ENCODE peak calls at places on chromosomes 2 and 18, in six cellular contexts. H, U, E, A, L and W are unnamed samples.

GRCh38 chr2:15582645-15583340 is 8.9 kb upstream of the DDX1 start:
- DNase-seq in H (no peak), U (no peak), E (no peak), A (no peak), L (no peak), W (no peak)

GRCh38 chr2:162073776-162074578 is at the start of gene DPP4:
- DNase-seq in H (peak; percentile 71), U (no peak), E (peak; percentile 86), A (peak; percentile 33), L (peak; percentile 72), W (no peak)

GRCh38 chr18:49495480-49495879 is 8.4 kb upstream of the C18orf32 start:
- DNase-seq in H (no peak), U (no peak), E (no peak), A (no peak), L (no peak), W (no peak)

GRCh38 chr2:38245114-38245641 is 131.9 kb downstream of the ATL2 start:
- DNase-seq in H (peak; percentile 31), U (peak; percentile 65), E (no peak), A (peak; percentile 52), L (peak; percentile 16), W (peak; percentile 32)

GRCh38 chr2:233674995-233675394 is 3.3 kb downstream of the UGT1A9 start:
- DNase-seq in H (no peak), U (no peak), E (no peak), A (no peak), L (no peak), W (no peak)

GRCh38 chr2:86069091-86069685 is 36.5 kb downstream of the POLR1A start:
- DNase-seq in H (no peak), U (no peak), E (no peak), A (no peak), L (no peak), W (no peak)

GRCh38 chr2:31366733-31367132 is 47.8 kb downstream of the XDH start:
- DNase-seq in H (no peak), U (no peak), E (no peak), A (no peak), L (no peak), W (no peak)

GRCh38 chr2:28662468-28663095 is 89.0 kb upstream of the PPP1CB start:
- DNase-seq in H (peak; percentile 52), U (no peak), E (no peak), A (peak; percentile 83), L (peak; percentile 80), W (peak; percentile 96)

GRCh38 chr2:86671304-86671981 is 47.8 kb upstream of the RNF103 start:
- DNase-seq in H (no peak), U (peak; percentile 97), E (no peak), A (peak; percentile 31), L (no peak), W (no peak)

GRCh38 chr2:146037334-146037870 is 1517.5 kb upstream of the ZEB2 start:
- DNase-seq in H (no peak), U (no peak), E (no peak), A (no peak), L (no peak), W (no peak)

GRCh38 chr2:232325324-232326273 is 53.0 kb upstream of the ALPP start:
- DNase-seq in H (peak; percentile 67), U (peak; percentile 11), E (no peak), A (peak; percentile 54), L (no peak), W (no peak)

GRCh38 chr2:28893488-28893887 is 979 bp upstream of the WDR43 start:
- DNase-seq in H (no peak), U (no peak), E (no peak), A (no peak), L (no peak), W (no peak)

GRCh38 chr2:148013879-148014278 is 6.7 kb downstream of the ORC4 start:
- DNase-seq in H (no peak), U (no peak), E (no peak), A (no peak), L (no peak), W (no peak)

GRCh38 chr18:32735781-32736180 is 37.0 kb downstream of the KLHL14 start:
- DNase-seq in H (peak; percentile 29), U (no peak), E (no peak), A (no peak), L (peak; percentile 63), W (peak; percentile 68)

GRCh38 chr18:77086034-77086433 is 46.5 kb downstream of the MBP start:
- DNase-seq in H (no peak), U (no peak), E (no peak), A (no peak), L (no peak), W (no peak)

GRCh38 chr2:54540194-54540593 is 84.1 kb downstream of the SPTBN1 start:
- DNase-seq in H (no peak), U (no peak), E (no peak), A (no peak), L (no peak), W (no peak)

GRCh38 chr2:135657806-135658582 is 83.7 kb upstream of the UBXN4 start:
- DNase-seq in H (no peak), U (no peak), E (no peak), A (no peak), L (no peak), W (no peak)

GRCh38 chr2:15769676-15770075 is 170.7 kb upstream of the MYCN start:
- DNase-seq in H (no peak), U (no peak), E (no peak), A (no peak), L (no peak), W (no peak)

GRCh38 chr2:200624660-200625059 is 38.8 kb downstream of the AOX1 start:
- DNase-seq in H (no peak), U (no peak), E (no peak), A (no peak), L (no peak), W (no peak)

GRCh38 chr2:70192516-70192915 is 1.7 kb upstream of the C2orf42 start:
- DNase-seq in H (no peak), U (no peak), E (no peak), A (no peak), L (no peak), W (no peak)

GRCh38 chr2:16412321-16413030 is 253.2 kb downstream of the CYRIA start:
- DNase-seq in H (no peak), U (no peak), E (no peak), A (no peak), L (no peak), W (no peak)

GRCh38 chr18:76430636-76431035 is 64.4 kb downstream of the ZNF516 start:
- DNase-seq in H (no peak), U (no peak), E (no peak), A (no peak), L (no peak), W (no peak)

GRCh38 chr2:216687646-216688045 is 7.7 kb downstream of the IGFBP5 start:
- DNase-seq in H (peak; percentile 35), U (no peak), E (no peak), A (no peak), L (no peak), W (no peak)

GRCh38 chr2:26875083-26875634 is 27.2 kb downstream of the DPYSL5 start:
- DNase-seq in H (no peak), U (no peak), E (no peak), A (no peak), L (no peak), W (no peak)

GRCh38 chr2:205188516-205189138 is 493.7 kb upstream of the NRP2 start:
- DNase-seq in H (no peak), U (peak; percentile 11), E (no peak), A (peak; percentile 14), L (no peak), W (no peak)

GRCh38 chr2:134884435-134884834 is 34.2 kb upstream of the CCNT2 start:
- DNase-seq in H (no peak), U (no peak), E (no peak), A (no peak), L (no peak), W (no peak)

GRCh38 chr18:57438669-57439616 is 3.8 kb downstream of the ONECUT2 start:
- DNase-seq in H (peak; percentile 17), U (peak; percentile 23), E (no peak), A (no peak), L (no peak), W (no peak)

GRCh38 chr2:9462872-9463697 is 11.3 kb upstream of the IAH1 start:
- DNase-seq in H (no peak), U (no peak), E (no peak), A (peak; percentile 28), L (no peak), W (no peak)

GRCh38 chr2:64654063-64654811 is 524 bp upstream of the SERTAD2 start:
- DNase-seq in H (peak; percentile 74), U (peak; percentile 71), E (no peak), A (peak; percentile 82), L (peak; percentile 94), W (no peak)

GRCh38 chr2:55968931-55969330 is 45.3 kb upstream of the EFEMP1 start:
- DNase-seq in H (no peak), U (no peak), E (no peak), A (no peak), L (no peak), W (no peak)